ENCODE peak calls at places on chromosomes 5 and 9, in eight cellular contexts. One of them, this sample, is unnamed.

GRCh38 chr5:179406031-179406681 is 60.9 kb upstream of the ADAMTS2 start:
- DNase-seq in astrocyte of the spinal cord: no peak
- DNase-seq in SJSA1: no peak
- DNase-seq in EL: no peak
- DNase-seq in CD4-positive, alpha-beta T cell: no peak
- DNase-seq in IMR-90: peak; percentile 20
- DNase-seq in gastrocnemius medialis: no peak
- DNase-seq in naive B cell: no peak
- DNase-seq in this sample: peak; percentile 38

GRCh38 chr9:77856615-77857014 is 175.0 kb downstream of the GNAQ start:
- DNase-seq in astrocyte of the spinal cord: no peak
- DNase-seq in SJSA1: no peak
- DNase-seq in EL: peak; percentile 45
- DNase-seq in CD4-positive, alpha-beta T cell: no peak
- DNase-seq in IMR-90: peak; percentile 47
- DNase-seq in gastrocnemius medialis: no peak
- DNase-seq in naive B cell: no peak
- DNase-seq in this sample: peak; percentile 47

GRCh38 chr9:132032584-132032945 is 47.1 kb downstream of the MED27 start:
- DNase-seq in astrocyte of the spinal cord: no peak
- DNase-seq in SJSA1: no peak
- DNase-seq in EL: no peak
- DNase-seq in CD4-positive, alpha-beta T cell: no peak
- DNase-seq in IMR-90: no peak
- DNase-seq in gastrocnemius medialis: no peak
- DNase-seq in naive B cell: no peak
- DNase-seq in this sample: no peak

GRCh38 chr5:67774796-67775195 is 440.8 kb upstream of the PIK3R1 start:
- DNase-seq in astrocyte of the spinal cord: no peak
- DNase-seq in SJSA1: no peak
- DNase-seq in EL: no peak
- DNase-seq in CD4-positive, alpha-beta T cell: no peak
- DNase-seq in IMR-90: no peak
- DNase-seq in gastrocnemius medialis: no peak
- DNase-seq in naive B cell: no peak
- DNase-seq in this sample: no peak

GRCh38 chr9:133087429-133088145 is 25.8 kb downstream of the CEL start:
- DNase-seq in astrocyte of the spinal cord: no peak
- DNase-seq in SJSA1: no peak
- DNase-seq in EL: no peak
- DNase-seq in CD4-positive, alpha-beta T cell: no peak
- DNase-seq in IMR-90: no peak
- DNase-seq in gastrocnemius medialis: no peak
- DNase-seq in naive B cell: no peak
- DNase-seq in this sample: no peak

GRCh38 chr5:122319897-122320296 is 7.9 kb downstream of the SNCAIP start:
- DNase-seq in astrocyte of the spinal cord: no peak
- DNase-seq in SJSA1: no peak
- DNase-seq in EL: no peak
- DNase-seq in CD4-positive, alpha-beta T cell: no peak
- DNase-seq in IMR-90: no peak
- DNase-seq in gastrocnemius medialis: no peak
- DNase-seq in naive B cell: no peak
- DNase-seq in this sample: no peak

GRCh38 chr5:95818181-95819147 is 4.1 kb downstream of the GLRX start:
- DNase-seq in astrocyte of the spinal cord: no peak
- DNase-seq in SJSA1: no peak
- DNase-seq in EL: peak; percentile 23
- DNase-seq in CD4-positive, alpha-beta T cell: no peak
- DNase-seq in IMR-90: no peak
- DNase-seq in gastrocnemius medialis: peak; percentile 37
- DNase-seq in naive B cell: peak; percentile 62
- DNase-seq in this sample: no peak

GRCh38 chr5:13609504-13609903 is 335.0 kb downstream of the DNAH5 start:
- DNase-seq in astrocyte of the spinal cord: no peak
- DNase-seq in SJSA1: no peak
- DNase-seq in EL: no peak
- DNase-seq in CD4-positive, alpha-beta T cell: no peak
- DNase-seq in IMR-90: no peak
- DNase-seq in gastrocnemius medialis: no peak
- DNase-seq in naive B cell: no peak
- DNase-seq in this sample: no peak

GRCh38 chr9:88992556-88992955 is 1.3 kb downstream of the S1PR3 start:
- DNase-seq in astrocyte of the spinal cord: no peak
- DNase-seq in SJSA1: no peak
- DNase-seq in EL: no peak
- DNase-seq in CD4-positive, alpha-beta T cell: no peak
- DNase-seq in IMR-90: no peak
- DNase-seq in gastrocnemius medialis: no peak
- DNase-seq in naive B cell: no peak
- DNase-seq in this sample: no peak

GRCh38 chr5:80245986-80246781 is 9.7 kb downstream of the SERINC5 start:
- DNase-seq in astrocyte of the spinal cord: peak; percentile 55
- DNase-seq in SJSA1: no peak
- DNase-seq in EL: no peak
- DNase-seq in CD4-positive, alpha-beta T cell: no peak
- DNase-seq in IMR-90: peak; percentile 57
- DNase-seq in gastrocnemius medialis: no peak
- DNase-seq in naive B cell: no peak
- DNase-seq in this sample: peak; percentile 47

GRCh38 chr9:78029601-78030552 is 1.7 kb downstream of the GNAQ start:
- DNase-seq in astrocyte of the spinal cord: no peak
- DNase-seq in SJSA1: peak; percentile 47
- DNase-seq in EL: peak; percentile 49
- DNase-seq in CD4-positive, alpha-beta T cell: peak; percentile 5
- DNase-seq in IMR-90: peak; percentile 48
- DNase-seq in gastrocnemius medialis: no peak
- DNase-seq in naive B cell: no peak
- DNase-seq in this sample: peak; percentile 39

GRCh38 chr5:168408561-168409321 is 77.5 kb upstream of the RARS1 start:
- DNase-seq in astrocyte of the spinal cord: peak; percentile 43
- DNase-seq in SJSA1: no peak
- DNase-seq in EL: peak; percentile 12
- DNase-seq in CD4-positive, alpha-beta T cell: no peak
- DNase-seq in IMR-90: peak; percentile 56
- DNase-seq in gastrocnemius medialis: no peak
- DNase-seq in naive B cell: no peak
- DNase-seq in this sample: no peak

GRCh38 chr5:127898551-127899213 is 184.9 kb upstream of the SLC12A2 start:
- DNase-seq in astrocyte of the spinal cord: no peak
- DNase-seq in SJSA1: no peak
- DNase-seq in EL: no peak
- DNase-seq in CD4-positive, alpha-beta T cell: no peak
- DNase-seq in IMR-90: peak; percentile 61
- DNase-seq in gastrocnemius medialis: no peak
- DNase-seq in naive B cell: no peak
- DNase-seq in this sample: peak; percentile 42

GRCh38 chr5:108579236-108579635 is 168.5 kb upstream of the FER start:
- DNase-seq in astrocyte of the spinal cord: no peak
- DNase-seq in SJSA1: no peak
- DNase-seq in EL: no peak
- DNase-seq in CD4-positive, alpha-beta T cell: no peak
- DNase-seq in IMR-90: no peak
- DNase-seq in gastrocnemius medialis: no peak
- DNase-seq in naive B cell: no peak
- DNase-seq in this sample: no peak

GRCh38 chr9:113579270-113580040 is 115.9 kb downstream of the RGS3 start:
- DNase-seq in astrocyte of the spinal cord: peak; percentile 82
- DNase-seq in SJSA1: no peak
- DNase-seq in EL: no peak
- DNase-seq in CD4-positive, alpha-beta T cell: no peak
- DNase-seq in IMR-90: peak; percentile 60
- DNase-seq in gastrocnemius medialis: no peak
- DNase-seq in naive B cell: peak; percentile 53
- DNase-seq in this sample: peak; percentile 55

GRCh38 chr9:33924978-33925797 is 108.2 kb downstream of the UBE2R2 start:
- DNase-seq in astrocyte of the spinal cord: peak; percentile 59
- DNase-seq in SJSA1: peak; percentile 19
- DNase-seq in EL: peak; percentile 60
- DNase-seq in CD4-positive, alpha-beta T cell: no peak
- DNase-seq in IMR-90: peak; percentile 54
- DNase-seq in gastrocnemius medialis: no peak
- DNase-seq in naive B cell: no peak
- DNase-seq in this sample: peak; percentile 69

GRCh38 chr5:64074533-64074932 is 91.1 kb upstream of the RNF180 start:
- DNase-seq in astrocyte of the spinal cord: peak; percentile 10
- DNase-seq in SJSA1: no peak
- DNase-seq in EL: peak; percentile 28
- DNase-seq in CD4-positive, alpha-beta T cell: no peak
- DNase-seq in IMR-90: peak; percentile 3
- DNase-seq in gastrocnemius medialis: no peak
- DNase-seq in naive B cell: no peak
- DNase-seq in this sample: peak; percentile 46

GRCh38 chr5:39080597-39081204 is 6.5 kb upstream of the RICTOR start:
- DNase-seq in astrocyte of the spinal cord: peak; percentile 63
- DNase-seq in SJSA1: peak; percentile 9
- DNase-seq in EL: peak; percentile 64
- DNase-seq in CD4-positive, alpha-beta T cell: no peak
- DNase-seq in IMR-90: peak; percentile 73
- DNase-seq in gastrocnemius medialis: peak; percentile 22
- DNase-seq in naive B cell: peak; percentile 7
- DNase-seq in this sample: peak; percentile 68

GRCh38 chr5:131795879-131796792 is 681 bp downstream of the FNIP1 start:
- DNase-seq in astrocyte of the spinal cord: peak; percentile 52
- DNase-seq in SJSA1: peak; percentile 64
- DNase-seq in EL: peak; percentile 54
- DNase-seq in CD4-positive, alpha-beta T cell: no peak
- DNase-seq in IMR-90: peak; percentile 51
- DNase-seq in gastrocnemius medialis: peak; percentile 89
- DNase-seq in naive B cell: no peak
- DNase-seq in this sample: peak; percentile 75

GRCh38 chr5:124555179-124555578 is 191.3 kb downstream of the ZNF608 start:
- DNase-seq in astrocyte of the spinal cord: no peak
- DNase-seq in SJSA1: no peak
- DNase-seq in EL: no peak
- DNase-seq in CD4-positive, alpha-beta T cell: no peak
- DNase-seq in IMR-90: no peak
- DNase-seq in gastrocnemius medialis: no peak
- DNase-seq in naive B cell: no peak
- DNase-seq in this sample: no peak

GRCh38 chr9:8961186-8961666 is 1161.6 kb upstream of the DMAC1 start:
- DNase-seq in astrocyte of the spinal cord: no peak
- DNase-seq in SJSA1: no peak
- DNase-seq in EL: no peak
- DNase-seq in CD4-positive, alpha-beta T cell: no peak
- DNase-seq in IMR-90: no peak
- DNase-seq in gastrocnemius medialis: peak; percentile 26
- DNase-seq in naive B cell: no peak
- DNase-seq in this sample: no peak

GRCh38 chr9:120080781-120081180 is 499.2 kb downstream of the CDK5RAP2 start:
- DNase-seq in astrocyte of the spinal cord: no peak
- DNase-seq in SJSA1: no peak
- DNase-seq in EL: no peak
- DNase-seq in CD4-positive, alpha-beta T cell: no peak
- DNase-seq in IMR-90: no peak
- DNase-seq in gastrocnemius medialis: no peak
- DNase-seq in naive B cell: no peak
- DNase-seq in this sample: no peak

GRCh38 chr5:13692172-13692571 is 252.3 kb downstream of the DNAH5 start:
- DNase-seq in astrocyte of the spinal cord: no peak
- DNase-seq in SJSA1: no peak
- DNase-seq in EL: no peak
- DNase-seq in CD4-positive, alpha-beta T cell: no peak
- DNase-seq in IMR-90: no peak
- DNase-seq in gastrocnemius medialis: no peak
- DNase-seq in naive B cell: no peak
- DNase-seq in this sample: no peak

GRCh38 chr5:31193591-31194457 is at the start of gene CDH6:
- DNase-seq in astrocyte of the spinal cord: peak; percentile 81
- DNase-seq in SJSA1: no peak
- DNase-seq in EL: peak; percentile 16
- DNase-seq in CD4-positive, alpha-beta T cell: no peak
- DNase-seq in IMR-90: peak; percentile 75
- DNase-seq in gastrocnemius medialis: no peak
- DNase-seq in naive B cell: no peak
- DNase-seq in this sample: peak; percentile 15

GRCh38 chr9:22052376-22052945 is 43.4 kb upstream of the CDKN2B start:
- DNase-seq in astrocyte of the spinal cord: peak; percentile 99
- DNase-seq in SJSA1: peak; percentile 92
- DNase-seq in EL: peak; percentile 99
- DNase-seq in CD4-positive, alpha-beta T cell: no peak
- DNase-seq in IMR-90: peak; percentile 99
- DNase-seq in gastrocnemius medialis: no peak
- DNase-seq in naive B cell: no peak
- DNase-seq in this sample: peak; percentile 96

GRCh38 chr9:13957089-13957488 is 356.9 kb downstream of the NFIB start:
- DNase-seq in astrocyte of the spinal cord: no peak
- DNase-seq in SJSA1: no peak
- DNase-seq in EL: no peak
- DNase-seq in CD4-positive, alpha-beta T cell: no peak
- DNase-seq in IMR-90: no peak
- DNase-seq in gastrocnemius medialis: no peak
- DNase-seq in naive B cell: no peak
- DNase-seq in this sample: no peak

GRCh38 chr5:124719346-124719967 is 27.0 kb downstream of the ZNF608 start:
- DNase-seq in astrocyte of the spinal cord: no peak
- DNase-seq in SJSA1: no peak
- DNase-seq in EL: no peak
- DNase-seq in CD4-positive, alpha-beta T cell: no peak
- DNase-seq in IMR-90: no peak
- DNase-seq in gastrocnemius medialis: no peak
- DNase-seq in naive B cell: no peak
- DNase-seq in this sample: no peak

GRCh38 chr9:116928884-116929283 is 241.8 kb downstream of the TRIM32 start:
- DNase-seq in astrocyte of the spinal cord: no peak
- DNase-seq in SJSA1: no peak
- DNase-seq in EL: no peak
- DNase-seq in CD4-positive, alpha-beta T cell: no peak
- DNase-seq in IMR-90: no peak
- DNase-seq in gastrocnemius medialis: no peak
- DNase-seq in naive B cell: no peak
- DNase-seq in this sample: no peak

GRCh38 chr5:133897431-133897830 is 71.0 kb downstream of the C5orf15 start:
- DNase-seq in astrocyte of the spinal cord: no peak
- DNase-seq in SJSA1: no peak
- DNase-seq in EL: no peak
- DNase-seq in CD4-positive, alpha-beta T cell: no peak
- DNase-seq in IMR-90: no peak
- DNase-seq in gastrocnemius medialis: no peak
- DNase-seq in naive B cell: no peak
- DNase-seq in this sample: no peak

This sample was measured in EH.